ENCODE peak calls at places on chromosomes 6 and 20, in four cellular contexts. F, U, S and W are unnamed samples.

GRCh38 chr6:106820412-106820852 is 154.1 kb downstream of the CD24 start:
- DNase-seq in F (peak; percentile 12), U (peak; percentile 65), S (peak; percentile 87), W (peak; percentile 97)

GRCh38 chr20:3039426-3039825 is 4.0 kb upstream of the GNRH2 start:
- DNase-seq in F (no peak), U (no peak), S (no peak), W (no peak)

GRCh38 chr20:60206259-60206658 is 248.0 kb downstream of the CDH26 start:
- DNase-seq in F (peak; percentile 57), U (peak; percentile 56), S (no peak), W (peak; percentile 80)

GRCh38 chr6:124958759-124959354 is 3.4 kb upstream of the RNF217 start:
- DNase-seq in F (peak; percentile 86), U (no peak), S (no peak), W (peak; percentile 63)

GRCh38 chr20:35122787-35123405 is 24.2 kb downstream of the EDEM2 start:
- DNase-seq in F (no peak), U (no peak), S (no peak), W (no peak)

GRCh38 chr20:49310695-49311094 is 32.8 kb upstream of the ZNFX1 start:
- DNase-seq in F (peak; percentile 54), U (no peak), S (no peak), W (no peak)

GRCh38 chr6:169045486-169045885 is 208.2 kb downstream of the THBS2 start:
- DNase-seq in F (no peak), U (no peak), S (no peak), W (no peak)

GRCh38 chr6:167817729-167818128 is 9.0 kb upstream of the AFDN start:
- DNase-seq in F (no peak), U (no peak), S (no peak), W (no peak)

GRCh38 chr6:151004415-151005024 is 139.0 kb downstream of the MTHFD1L start:
- DNase-seq in F (peak; percentile 94), U (peak; percentile 54), S (no peak), W (no peak)

GRCh38 chr20:56249244-56249955 is 868 bp downstream of the MC3R start:
- DNase-seq in F (peak; percentile 13), U (no peak), S (no peak), W (peak; percentile 2)

GRCh38 chr6:686528-686927 is 6.4 kb downstream of the EXOC2 start:
- DNase-seq in F (no peak), U (peak; percentile 33), S (no peak), W (peak; percentile 19)

GRCh38 chr6:107082045-107082444 is 33.3 kb downstream of the BEND3 start:
- DNase-seq in F (peak; percentile 21), U (peak; percentile 35), S (no peak), W (no peak)

GRCh38 chr20:63594043-63594561 is 20.1 kb upstream of the HELZ2 start:
- DNase-seq in F (peak; percentile 94), U (no peak), S (no peak), W (no peak)

GRCh38 chr6:53306819-53307347 is 41.9 kb downstream of the ELOVL5 start:
- DNase-seq in F (peak; percentile 66), U (no peak), S (no peak), W (peak; percentile 69)

GRCh38 chr20:29690274-29690673 is 1567.2 kb upstream of the DEFB115 start:
- DNase-seq in F (no peak), U (no peak), S (no peak), W (no peak)

GRCh38 chr6:156379946-156380707 is 397.1 kb upstream of the ARID1B start:
- DNase-seq in F (no peak), U (peak; percentile 19), S (peak; percentile 55), W (no peak)

GRCh38 chr20:21707999-21708737 is 2.7 kb downstream of the PAX1 start:
- DNase-seq in F (no peak), U (no peak), S (no peak), W (no peak)

GRCh38 chr6:3322366-3322890 is 63.7 kb downstream of the PSMG4 start:
- DNase-seq in F (no peak), U (no peak), S (no peak), W (no peak)

GRCh38 chr6:168598251-168599117 is 157.5 kb downstream of the SMOC2 start:
- DNase-seq in F (no peak), U (no peak), S (no peak), W (no peak)

GRCh38 chr6:25296217-25296905 is 17.2 kb downstream of the CARMIL1 start:
- DNase-seq in F (no peak), U (no peak), S (no peak), W (no peak)

GRCh38 chr6:52231411-52232127 is 12.7 kb downstream of the IL17F start:
- DNase-seq in F (no peak), U (no peak), S (no peak), W (no peak)

GRCh38 chr6:87066449-87067288 is 28.2 kb downstream of the CGA start:
- DNase-seq in F (peak; percentile 69), U (peak; percentile 24), S (no peak), W (peak; percentile 33)

GRCh38 chr20:5745416-5745968 is 4.7 kb upstream of the SHLD1 start:
- DNase-seq in F (no peak), U (no peak), S (no peak), W (no peak)

GRCh38 chr6:155201461-155202226 is 62.2 kb upstream of the CLDN20 start:
- DNase-seq in F (peak; percentile 65), U (peak; percentile 69), S (no peak), W (peak; percentile 44)